ENCODE peak calls at places on chromosome 1, in seven cellular contexts. H, W, F, G, X, J and U are unnamed samples.

GRCh38 chr1:207823880-207824566 is 72.2 kb downstream of the CD46 start:
- DNase-seq in X (peak; percentile 82), J (peak; percentile 88), H (peak; percentile 30), G (peak; percentile 76), W (peak; percentile 76), F (peak; percentile 73), U (peak; percentile 91)

GRCh38 chr1:4310396-4310923 is 343.9 kb upstream of the AJAP1 start:
- DNase-seq in H (no peak), X (peak; percentile 20), F (no peak), J (no peak), G (no peak), W (no peak), U (no peak)

GRCh38 chr1:93963585-93963984 is 54.4 kb upstream of the GCLM start:
- DNase-seq in G (no peak), H (no peak), W (no peak), F (no peak), J (no peak), X (no peak), U (no peak)

GRCh38 chr1:207268337-207268736 is 53.1 kb upstream of the CD55 start:
- DNase-seq in J (no peak), X (no peak), G (no peak), F (no peak), H (no peak), W (no peak), U (peak; percentile 44)

GRCh38 chr1:192797845-192798244 is 11.0 kb upstream of the RGS2 start:
- DNase-seq in H (no peak), G (no peak), F (no peak), J (no peak), X (no peak), W (no peak), U (no peak)

GRCh38 chr1:235502601-235503332 is 1.5 kb downstream of the B3GALNT2 start:
- DNase-seq in H (no peak), W (no peak), J (no peak), G (no peak), X (no peak), F (no peak), U (peak; percentile 53)

GRCh38 chr1:234772345-234773147 is 162.6 kb upstream of the IRF2BP2 start:
- DNase-seq in H (peak; percentile 31), J (peak; percentile 61), X (peak; percentile 79), G (peak; percentile 67), W (peak; percentile 85), F (no peak), U (peak; percentile 66)

GRCh38 chr1:184649500-184649899 is 105.2 kb downstream of the EDEM3 start:
- DNase-seq in H (no peak), X (no peak), F (no peak), J (no peak), G (no peak), W (no peak), U (no peak)

GRCh38 chr1:3283849-3284248 is 170.6 kb upstream of the ARHGEF16 start:
- DNase-seq in W (no peak), X (peak; percentile 86), J (peak; percentile 58), F (no peak), H (no peak), G (no peak), U (peak; percentile 48)

GRCh38 chr1:204493882-204494280 is 724 bp downstream of the PIK3C2B start:
- DNase-seq in J (peak; percentile 74), H (no peak), X (no peak), F (no peak), W (peak; percentile 80), G (peak; percentile 23), U (peak; percentile 91)

GRCh38 chr1:230250676-230251075 is 175.5 kb downstream of the PGBD5 start:
- DNase-seq in J (no peak), G (no peak), F (no peak), W (no peak), H (no peak), X (peak; percentile 56), U (no peak)

GRCh38 chr1:224615861-224616760 is at the start of gene CNIH3:
- DNase-seq in W (no peak), X (peak; percentile 93), H (no peak), J (no peak), F (no peak), G (no peak), U (no peak)

GRCh38 chr1:45968941-45969666 is 163.3 kb downstream of the PIK3R3 start:
- DNase-seq in X (peak; percentile 65), G (no peak), H (no peak), J (no peak), F (no peak), W (no peak), U (peak; percentile 74)

GRCh38 chr1:181151378-181152326 is 63.2 kb downstream of the IER5 start:
- DNase-seq in W (no peak), F (no peak), X (no peak), G (no peak), H (no peak), J (peak; percentile 73), U (peak; percentile 84)

DNA sequence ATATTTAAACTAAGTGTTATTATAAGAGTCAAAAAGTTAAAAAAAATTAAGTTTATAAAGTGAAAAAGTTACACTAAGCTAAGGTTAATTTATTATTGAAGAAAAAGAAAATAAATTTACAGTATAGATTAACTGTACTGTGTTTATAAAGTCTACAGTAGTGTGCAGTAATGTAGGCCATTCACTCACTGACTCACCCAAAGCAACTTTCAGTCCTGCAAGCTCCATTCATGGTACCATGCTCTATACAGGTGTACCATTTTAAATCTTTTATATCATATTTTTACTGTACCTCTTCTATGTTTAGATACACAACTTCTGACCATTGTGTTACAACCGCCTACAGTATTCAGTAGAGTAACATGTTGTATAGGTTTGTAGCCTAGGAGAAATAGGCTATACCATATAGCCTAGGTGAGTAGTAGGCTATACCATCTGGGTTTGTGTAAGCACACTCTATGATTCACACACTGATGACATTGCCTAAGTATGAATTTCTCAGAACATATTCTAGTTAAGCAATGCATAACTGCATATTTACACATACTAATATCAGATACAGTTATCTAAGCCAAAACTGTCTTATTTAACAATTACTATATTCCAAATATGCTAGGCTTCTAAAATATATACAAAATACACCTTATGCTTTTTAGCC is 80.6 kb upstream of the GFI1 start:
- DNase-seq in H (no peak), F (no peak), J (no peak), W (no peak), X (no peak), G (no peak), U (no peak)
- H3K27ac ChIP-seq in H (no peak overlapping the region), F (no peak overlapping the region), J (no peak overlapping the region), W (no peak overlapping the region), X (no peak overlapping the region), G (no peak overlapping the region), U (no peak overlapping the region)

DNA sequence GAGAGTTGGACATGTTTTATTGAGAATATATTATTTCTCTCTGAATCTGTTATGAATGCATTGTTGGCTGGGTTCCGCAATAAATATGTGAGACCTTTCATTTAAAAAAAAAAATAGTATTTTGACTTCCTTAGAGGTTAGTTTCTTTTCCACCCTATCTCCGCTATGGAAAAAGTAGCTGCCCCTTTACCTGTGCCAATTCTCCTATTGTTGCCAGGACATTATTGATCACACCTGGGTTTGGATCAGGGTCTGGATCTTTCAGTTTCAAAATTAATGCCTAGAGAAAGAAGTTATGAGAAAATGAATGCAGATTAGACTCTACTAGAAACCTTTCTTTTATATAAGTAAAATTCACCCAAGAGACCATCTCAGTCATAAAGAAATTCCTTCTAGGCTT is 29.1 kb downstream of the MTOR start:
- DNase-seq in H (no peak), X (no peak), F (no peak), J (no peak), W (no peak), G (no peak), U (no peak)
- H3K36me3 ChIP-seq in H (peaks cover 100% of the 10 kb centered on the region), X (peaks cover 94% of the 10 kb centered on the region), F (no peaks in the 10 kb centered on the region), J (peaks cover 100% of the 10 kb centered on the region), W (no peaks in the 10 kb centered on the region), G (peaks cover 95% of the 10 kb centered on the region), U (peaks cover 43% of the 10 kb centered on the region)

GRCh38 chr1:215900684-215901083 is 333.6 kb downstream of the KCTD3 start:
- DNase-seq in H (no peak), X (no peak), G (no peak), W (no peak), F (no peak), J (no peak), U (no peak)
- H3K27ac ChIP-seq in H (no peak overlapping the region), X (no peak overlapping the region), G (no peak overlapping the region), W (no peak overlapping the region), F (no peak overlapping the region), J (no peak overlapping the region), U (no peak overlapping the region)

GRCh38 chr1:101460709-101461108 is 223.9 kb downstream of the S1PR1 start:
- DNase-seq in J (no peak), F (no peak), G (no peak), W (no peak), X (no peak), H (no peak), U (no peak)

GRCh38 chr1:101465941-101466340 is 229.1 kb downstream of the S1PR1 start:
- DNase-seq in W (no peak), J (no peak), G (no peak), H (no peak), F (no peak), X (no peak), U (no peak)

DNA sequence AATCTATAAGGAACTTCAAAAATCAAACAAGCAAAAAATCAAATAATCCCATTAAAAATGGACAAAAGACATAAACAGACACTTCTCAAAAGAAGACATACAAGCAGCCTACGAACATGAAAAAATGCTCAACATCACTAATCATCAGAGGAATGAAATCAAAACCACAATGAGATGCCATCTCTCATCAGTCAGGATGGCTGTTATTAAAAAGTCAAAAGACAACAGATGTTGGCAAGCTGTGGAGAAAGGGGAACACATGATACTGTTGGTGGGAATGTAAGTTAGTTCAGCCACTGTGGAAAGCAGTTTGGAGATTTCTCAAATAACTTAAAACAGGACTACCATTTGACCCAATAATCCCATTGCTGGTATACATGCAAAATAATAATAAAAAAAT is 226.4 kb downstream of the S1PR1 start:
- DNase-seq in W (no peak), J (no peak), G (no peak), X (no peak), H (no peak), F (no peak), U (no peak)
- H3K36me3 ChIP-seq in W (no peaks in the 10 kb centered on the region), J (no peaks in the 10 kb centered on the region), G (no peaks in the 10 kb centered on the region), X (no peaks in the 10 kb centered on the region), H (no peaks in the 10 kb centered on the region), F (no peaks in the 10 kb centered on the region), U (no peaks in the 10 kb centered on the region)

DNA sequence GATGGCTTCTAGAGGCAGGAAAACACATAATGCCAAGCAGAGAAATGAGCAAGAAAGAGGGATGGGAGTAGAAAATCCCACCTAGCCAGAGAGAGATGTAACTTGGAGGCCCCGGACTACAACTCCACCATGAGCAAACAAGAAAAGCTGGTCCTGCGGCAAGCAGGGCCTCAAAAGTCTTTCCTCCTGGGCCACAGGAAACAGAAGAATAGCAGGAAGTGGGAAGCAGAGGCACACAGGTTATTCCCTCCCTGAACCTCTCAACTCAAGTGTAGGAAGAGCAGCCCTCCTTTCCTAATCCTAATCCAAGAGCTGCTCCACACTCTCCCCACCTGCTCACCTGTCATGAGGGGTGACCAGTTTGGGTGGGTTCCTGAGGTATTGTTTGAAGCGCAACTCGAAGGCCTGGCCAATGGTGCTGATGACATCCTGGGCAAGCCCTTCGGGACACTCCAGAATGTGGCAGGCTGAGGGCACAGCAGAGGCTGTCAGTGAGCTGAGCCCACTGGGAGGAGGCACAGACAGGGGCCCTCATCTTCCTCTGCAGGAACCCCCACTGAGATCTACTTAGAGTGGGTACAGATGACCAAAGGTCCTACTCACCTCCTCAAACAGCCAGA is 3.1 kb downstream of the SHC1 start:
- DNase-seq in W (no peak), X (no peak), G (no peak), F (no peak), J (no peak), H (no peak), U (no peak)
- H3K27ac ChIP-seq in W (no peak overlapping the region), X (no peak overlapping the region), G (no peak overlapping the region), F (peak overlapping the region; percentile 100), J (peak overlapping the region; percentile 42), H (peak overlapping the region; percentile 96), U (no peak overlapping the region)